ENCODE peak calls at places on chromosome 1, in ten cellular contexts. R is aorta; W is neural progenitor cell; K is naive thymus-derived CD4-positive, alpha-beta T cell; Y is cardiac muscle cell; X is CD4-positive, CD25-positive, alpha-beta regulatory T cell; O is PC-3; T is tibial artery; E is heart left ventricle; U is ascending aorta. V is an unnamed sample.
A peak's percentile ranks its signal among the peaks of the same experiment; 100 is the strongest.

GRCh38 chr1:29824478-29825273 is 588.4 kb downstream of the PTPRU start:
- DNase-seq in R (no peak), W (peak; percentile 28), K (no peak), Y (no peak), X (no peak), O (no peak), T (no peak), E (no peak), U (peak; percentile 40), V (no peak)

GRCh38 chr1:234933475-234933874 is 195.2 kb downstream of the TOMM20 start:
- DNase-seq in R (peak; percentile 89), W (no peak), K (no peak), Y (peak; percentile 70), X (no peak), O (peak; percentile 70), T (peak; percentile 67), E (peak; percentile 52), U (peak; percentile 88), V (no peak)

GRCh38 chr1:78491311-78492071 is 717 bp downstream of the PTGFR start:
- DNase-seq in R (peak; percentile 78), W (peak; percentile 42), K (no peak), Y (peak; percentile 67), X (no peak), O (peak; percentile 58), T (peak; percentile 67), E (no peak), U (no peak), V (no peak)

GRCh38 chr1:20883766-20884165 is 96.7 kb upstream of the HP1BP3 start:
- DNase-seq in R (no peak), W (no peak), K (no peak), Y (no peak), X (no peak), O (no peak), T (no peak), E (no peak), U (no peak), V (no peak)

GRCh38 chr1:200558866-200559459 is 61.6 kb downstream of the KIF14 start:
- DNase-seq in R (no peak), W (peak; percentile 23), K (no peak), Y (peak; percentile 76), X (no peak), O (peak; percentile 84), T (no peak), E (no peak), U (no peak), V (no peak)

GRCh38 chr1:154501423-154502065 is 475 bp upstream of the TDRD10 start:
- DNase-seq in R (peak; percentile 90), W (peak; percentile 58), K (no peak), Y (peak; percentile 40), X (no peak), O (no peak), T (peak; percentile 48), E (peak; percentile 61), U (peak; percentile 71), V (no peak)

GRCh38 chr1:175150596-175151319 is 41.8 kb downstream of the KIAA0040 start:
- DNase-seq in R (no peak), W (no peak), K (no peak), Y (no peak), X (no peak), O (peak; percentile 64), T (no peak), E (no peak), U (no peak), V (no peak)

GRCh38 chr1:228555074-228555989 is 68.2 kb downstream of the RNF187 start:
- DNase-seq in R (no peak), W (peak; percentile 16), K (no peak), Y (peak; percentile 4), X (peak; percentile 8), O (no peak), T (no peak), E (no peak), U (peak; percentile 38), V (no peak)

GRCh38 chr1:8249838-8250237 is 68.1 kb upstream of the SLC45A1 start:
- DNase-seq in R (no peak), W (no peak), K (no peak), Y (no peak), X (no peak), O (no peak), T (no peak), E (no peak), U (no peak), V (no peak)

GRCh38 chr1:18953656-18954259 is 2.7 kb downstream of the IFFO2 start:
- DNase-seq in R (no peak), W (no peak), K (no peak), Y (no peak), X (no peak), O (no peak), T (no peak), E (no peak), U (no peak), V (no peak)

GRCh38 chr1:55277377-55278130 is 62.4 kb upstream of the USP24 start:
- DNase-seq in R (peak; percentile 92), W (peak; percentile 89), K (peak; percentile 64), Y (peak; percentile 83), X (peak; percentile 54), O (peak; percentile 83), T (peak; percentile 80), E (peak; percentile 76), U (peak; percentile 89), V (peak; percentile 39)

GRCh38 chr1:104092698-104093097 is 343.0 kb downstream of the AMY1C start:
- DNase-seq in R (no peak), W (no peak), K (no peak), Y (no peak), X (no peak), O (no peak), T (no peak), E (no peak), U (no peak), V (no peak)

GRCh38 chr1:52767881-52768280 is 41.6 kb downstream of the ZYG11B start:
- DNase-seq in R (no peak), W (no peak), K (no peak), Y (no peak), X (no peak), O (no peak), T (no peak), E (no peak), U (no peak), V (no peak)

GRCh38 chr1:3673381-3674099 is 21.2 kb downstream of the TP73 start:
- DNase-seq in R (peak; percentile 65), W (no peak), K (no peak), Y (no peak), X (no peak), O (no peak), T (no peak), E (no peak), U (no peak), V (no peak)
- H3K4me1 ChIP-seq in R (no peaks in the 10 kb centered on the region), W (no peaks in the 10 kb centered on the region), K (no peaks in the 10 kb centered on the region), Y (no peaks in the 10 kb centered on the region), X (no peaks in the 10 kb centered on the region), O (peaks cover 12% of the 10 kb centered on the region), T (no peaks in the 10 kb centered on the region), E (peaks cover 14% of the 10 kb centered on the region), U (no peaks in the 10 kb centered on the region), V (no peaks in the 10 kb centered on the region)

DNA sequence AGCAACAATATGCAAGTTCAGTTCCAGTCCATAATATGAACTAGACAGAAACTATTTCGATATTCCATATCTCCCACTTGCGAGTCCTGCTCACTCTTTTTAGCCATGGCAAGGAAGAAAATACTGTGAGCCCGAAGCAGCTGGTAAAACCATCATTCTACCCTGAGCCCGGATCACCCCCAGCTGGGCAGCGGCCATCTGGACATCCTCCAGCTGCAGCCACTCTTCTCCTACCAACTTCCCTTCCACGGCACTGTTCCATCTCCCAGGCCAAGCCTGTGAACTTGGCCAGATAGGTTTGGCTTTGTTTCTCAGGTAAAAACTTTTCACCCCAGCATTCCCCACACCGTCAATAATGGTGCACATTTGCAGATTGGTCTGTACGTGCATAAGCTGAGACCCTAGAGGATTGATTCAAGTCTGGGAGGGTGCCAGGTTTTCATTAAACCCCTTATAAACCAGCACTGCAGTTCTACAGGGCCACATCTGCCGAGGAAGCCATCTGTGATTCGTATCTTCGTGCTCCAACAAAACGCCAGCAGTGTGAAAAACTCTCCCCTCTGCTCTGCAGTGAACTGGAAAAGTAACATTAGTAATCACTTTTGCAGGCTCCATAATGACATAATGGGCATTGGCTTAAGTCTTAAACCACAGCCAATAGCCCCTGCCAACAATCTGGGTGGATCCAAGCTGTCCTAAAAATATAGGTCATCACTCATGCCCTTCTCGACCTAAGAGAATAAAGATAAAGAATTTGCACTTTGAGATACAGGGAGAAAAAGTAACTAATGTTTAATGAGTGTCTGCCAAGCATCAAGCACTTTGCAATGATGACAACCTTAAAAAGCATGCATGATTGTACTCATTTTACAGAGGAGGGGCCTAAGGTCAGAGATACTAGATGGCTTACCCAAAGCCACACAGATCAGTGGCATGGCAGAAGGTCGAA is 205.1 kb downstream of the PLPP3 start:
- DNase-seq in R (no peak), W (no peak), K (no peak), Y (no peak), X (no peak), O (peak; percentile 54), T (no peak), E (peak; percentile 46), U (no peak), V (no peak)
- H3K4me1 ChIP-seq in R (peaks cover 6% of the 10 kb centered on the region), W (peaks cover 58% of the 10 kb centered on the region), K (no peaks in the 10 kb centered on the region), Y (peaks cover 52% of the 10 kb centered on the region), X (no peaks in the 10 kb centered on the region), O (peaks cover 57% of the 10 kb centered on the region), T (no peaks in the 10 kb centered on the region), E (peaks cover 57% of the 10 kb centered on the region), U (peaks cover 7% of the 10 kb centered on the region), V (no peaks in the 10 kb centered on the region)

DNA sequence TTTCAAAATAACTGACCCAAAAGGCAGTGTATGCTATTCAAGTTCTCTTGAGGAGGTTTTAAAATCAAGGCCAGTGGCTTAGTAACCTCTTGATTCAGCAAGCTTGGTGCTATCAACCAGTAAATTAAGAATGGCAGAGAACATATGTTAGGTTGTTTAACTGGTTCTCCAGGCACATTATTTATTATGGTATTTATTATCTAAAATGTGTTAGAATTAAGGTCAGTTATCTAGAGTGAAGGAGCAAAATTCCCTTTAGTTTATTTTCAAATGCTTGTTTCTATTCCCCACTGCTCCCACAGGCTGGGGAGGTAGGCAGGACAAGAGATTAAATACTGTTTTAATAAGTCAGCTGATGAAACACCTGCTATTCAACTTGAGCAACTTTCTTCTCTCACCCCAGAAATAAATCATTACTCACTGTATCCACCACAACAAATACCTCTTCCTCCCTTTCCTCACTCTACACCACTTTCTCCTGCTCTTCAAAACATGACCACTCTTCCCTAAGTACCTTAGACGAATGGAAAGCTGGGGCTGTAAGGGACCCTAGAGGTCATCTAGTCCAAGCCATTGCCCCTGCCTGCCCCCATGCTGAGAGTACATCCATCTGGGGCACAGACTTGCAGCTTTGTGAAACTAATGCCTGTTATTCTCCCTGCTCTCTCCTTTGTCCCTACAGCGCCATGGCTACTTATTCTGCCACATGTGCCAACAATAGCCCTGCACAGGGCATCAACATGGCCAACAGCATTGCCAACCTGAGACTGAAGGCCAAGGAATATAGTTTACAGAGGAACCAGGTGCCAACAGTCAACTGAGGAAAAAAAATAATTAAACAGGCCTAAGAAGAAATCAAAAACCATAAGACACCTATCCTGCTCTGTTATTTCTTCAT is 71.7 kb downstream of the PRRX1 start:
- DNase-seq in R (no peak), W (no peak), K (no peak), Y (no peak), X (no peak), O (no peak), T (no peak), E (no peak), U (no peak), V (no peak)
- H3K4me1 ChIP-seq in R (peaks cover 3% of the 10 kb centered on the region), W (no peaks in the 10 kb centered on the region), K (no peaks in the 10 kb centered on the region), Y (peaks cover 8% of the 10 kb centered on the region), X (no peaks in the 10 kb centered on the region), O (no peaks in the 10 kb centered on the region), T (no peaks in the 10 kb centered on the region), E (peaks cover 21% of the 10 kb centered on the region), U (no peaks in the 10 kb centered on the region), V (no peaks in the 10 kb centered on the region)

DNA sequence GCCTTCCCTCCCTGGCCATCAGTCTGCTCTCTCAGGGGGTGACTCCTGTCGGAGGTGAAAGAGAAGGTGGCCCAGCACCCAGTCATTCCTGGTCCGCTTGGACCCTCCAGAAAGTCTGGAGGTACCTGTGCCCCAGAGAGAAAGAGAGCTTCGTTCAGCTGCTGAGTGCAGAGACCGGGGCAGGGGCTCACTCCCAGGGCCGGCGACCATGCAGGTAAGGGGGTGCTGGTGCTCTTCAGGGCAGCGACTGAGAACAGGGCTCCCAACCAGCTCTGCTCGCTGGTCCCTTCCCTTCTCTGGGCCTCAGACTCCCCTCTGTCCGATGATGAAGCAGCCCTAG is 30.1 kb downstream of the HSPG2 start:
- DNase-seq in R (no peak), W (no peak), K (no peak), Y (no peak), X (no peak), O (no peak), T (no peak), E (no peak), U (no peak), V (no peak)
- H3K4me1 ChIP-seq in R (no peaks in the 10 kb centered on the region), W (peaks cover 32% of the 10 kb centered on the region), K (peaks cover 9% of the 10 kb centered on the region), Y (peaks cover 60% of the 10 kb centered on the region), X (no peaks in the 10 kb centered on the region), O (no peaks in the 10 kb centered on the region), T (peaks cover 20% of the 10 kb centered on the region), E (peaks cover 100% of the 10 kb centered on the region), U (peaks cover 70% of the 10 kb centered on the region), V (no peaks in the 10 kb centered on the region)